ENCODE peak calls at places on chromosomes 3 and 15, in eight cellular contexts. N is upper lobe of left lung, S is spleen, T is suprapubic skin, M is H54, H is breast epithelium, F is K562, X is uterus. E is an unnamed sample.

GRCh38 chr3:31937225-31937624 is 43.8 kb downstream of the OSBPL10 start:
- DNase-seq in F (no peak), S (no peak), X (no peak), N (no peak), T (no peak), M (no peak), H (no peak), E (no peak)

GRCh38 chr3:57105585-57105984 is 45.1 kb downstream of the SPATA12 start:
- DNase-seq in H (no peak), T (no peak), F (no peak), X (no peak), M (no peak), S (no peak), N (no peak), E (no peak)

GRCh38 chr3:74443102-74443501 is 171.4 kb downstream of the CNTN3 start:
- DNase-seq in M (no peak), F (no peak), X (no peak), N (no peak), T (no peak), S (no peak), H (no peak), E (no peak)

GRCh38 chr3:190073264-190073663 is 47.4 kb downstream of the P3H2 start:
- DNase-seq in N (no peak), S (peak), X (no peak), M (no peak), H (no peak), T (no peak), F (no peak), E (no peak)

GRCh38 chr3:172760406-172760805 is 9.9 kb downstream of the ECT2 start:
- DNase-seq in N (no peak), H (no peak), X (no peak), T (no peak), S (no peak), F (no peak), M (no peak), E (no peak)

GRCh38 chr3:70583682-70584081 is 271.2 kb upstream of the MDFIC2 start:
- DNase-seq in N (no peak), X (no peak), F (no peak), T (no peak), S (no peak), H (no peak), M (no peak), E (no peak)

GRCh38 chr3:30548605-30549004 is 57.8 kb upstream of the TGFBR2 start:
- DNase-seq in N (peak), X (no peak), M (no peak), S (no peak), F (peak), H (no peak), T (no peak), E (no peak)

GRCh38 chr15:27592036-27592725 is 506.9 kb downstream of the OCA2 start:
- DNase-seq in S (no peak), M (no peak), T (no peak), N (no peak), H (no peak), F (no peak), X (no peak), E (no peak)

GRCh38 chr3:156792945-156793344 is 33.2 kb upstream of the LEKR1 start:
- DNase-seq in M (no peak), F (no peak), N (no peak), H (no peak), X (no peak), S (no peak), T (no peak), E (no peak)

GRCh38 chr15:73996939-73997338 is 2.4 kb downstream of the PML start:
- DNase-seq in N (no peak), H (no peak), M (no peak), T (peak), S (no peak), F (peak), X (no peak), E (no peak)

GRCh38 chr15:78922527-78922926 is 22.3 kb downstream of the CTSH start:
- DNase-seq in N (no peak), X (no peak), H (no peak), M (no peak), S (no peak), F (no peak), T (no peak), E (no peak)

GRCh38 chr3:170056710-170057454 is 19.1 kb downstream of the GPR160 start:
- DNase-seq in S (no peak), H (no peak), N (no peak), F (no peak), T (no peak), M (no peak), X (no peak), E (no peak)

GRCh38 chr3:40980467-40980866 is 218.8 kb upstream of the CTNNB1 start:
- DNase-seq in M (no peak), H (no peak), X (no peak), S (no peak), T (no peak), N (no peak), F (no peak), E (no peak)

GRCh38 chr15:37093480-37094410 is 6.6 kb downstream of the MEIS2 start:
- DNase-seq in N (no peak), T (no peak), M (peak), H (no peak), S (no peak), X (no peak), F (no peak), E (no peak)

GRCh38 chr3:60277376-60277800 is 973.9 kb downstream of the FHIT start:
- DNase-seq in M (no peak), T (no peak), F (peak), X (no peak), S (no peak), N (no peak), H (no peak), E (no peak)

GRCh38 chr15:40452296-40453090 is 11.7 kb downstream of the BAHD1 start:
- DNase-seq in T (no peak), H (no peak), N (peak), F (no peak), X (no peak), M (no peak), S (no peak), E (no peak)

GRCh38 chr3:127770671-127771370 is 51.5 kb downstream of the MGLL start:
- DNase-seq in X (no peak), M (no peak), N (no peak), H (no peak), T (no peak), F (no peak), S (peak), E (no peak)

GRCh38 chr3:123632161-123632655 is 47.4 kb upstream of the HACD2 start:
- DNase-seq in N (no peak), M (no peak), F (no peak), T (no peak), S (no peak), X (peak), H (peak), E (no peak)

GRCh38 chr15:42037650-42038049 is 16.8 kb upstream of the PLA2G4E start:
- DNase-seq in M (no peak), X (no peak), T (peak), N (no peak), H (no peak), F (no peak), S (no peak), E (no peak)

GRCh38 chr3:129230311-129231019 is 18.9 kb upstream of the COPG1 start:
- DNase-seq in S (no peak), T (no peak), H (no peak), N (no peak), M (peak), X (no peak), F (peak), E (no peak)

GRCh38 chr3:120049881-120050539 is 44.2 kb downstream of the GSK3B start:
- DNase-seq in M (no peak), T (no peak), X (no peak), N (no peak), H (no peak), F (no peak), S (no peak), E (no peak)

GRCh38 chr15:90083954-90084607 is 18.2 kb downstream of the IDH2 start:
- DNase-seq in F (no peak), M (no peak), S (no peak), X (no peak), T (no peak), N (peak), H (no peak), E (no peak)

GRCh38 chr15:37788330-37788729 is 146.1 kb upstream of the TMCO5A start:
- DNase-seq in S (no peak), F (no peak), H (no peak), N (no peak), M (no peak), X (no peak), T (no peak), E (no peak)

GRCh38 chr3:167728176-167728575 is 6.5 kb downstream of the PDCD10 start:
- DNase-seq in M (peak), F (peak), X (no peak), S (no peak), T (no peak), N (no peak), H (no peak), E (no peak)

GRCh38 chr15:40829155-40829554 is 647 bp upstream of the PPP1R14D start:
- DNase-seq in N (no peak), F (no peak), T (no peak), S (no peak), H (peak), X (no peak), M (no peak), E (no peak)

GRCh38 chr3:81643721-81644120 is 117.7 kb downstream of the GBE1 start:
- DNase-seq in T (no peak), H (no peak), N (no peak), S (no peak), X (no peak), F (peak), M (no peak), E (no peak)

GRCh38 chr3:112746675-112747276 is 99.9 kb downstream of the CD200R1L start:
- DNase-seq in S (no peak), T (no peak), F (peak), H (no peak), N (no peak), M (no peak), X (no peak), E (no peak)

GRCh38 chr3:194235160-194235559 is 99.2 kb downstream of the HES1 start:
- DNase-seq in F (peak), T (no peak), X (no peak), H (no peak), M (no peak), N (no peak), S (no peak), E (no peak)

GRCh38 chr15:40982855-40983254 is 29.6 kb downstream of the CHAC1 start:
- DNase-seq in X (no peak), T (no peak), M (peak), H (no peak), S (peak), F (no peak), N (peak), E (no peak)

GRCh38 chr15:75902129-75902557 is 1.5 kb upstream of the FBXO22 start:
- DNase-seq in X (no peak), T (no peak), H (no peak), N (no peak), S (no peak), F (peak), M (no peak), E (no peak)

GRCh38 chr3:78757734-78758133 is 1010.1 kb downstream of the ROBO1 start:
- DNase-seq in X (no peak), H (no peak), N (no peak), S (no peak), M (no peak), T (no peak), F (no peak), E (no peak)
- TF ChIP-seq POLR2A in X (no peak), H (no peak), N (no peak), S (no peak), M (no peak), T (no peak), F (no peak), E (no peak)

GRCh38 chr3:15859507-15860013 is 61.8 kb upstream of the ANKRD28 start:
- DNase-seq in S (peak), M (peak), N (peak), T (peak), X (peak), F (peak), H (peak), E (peak)
- TF ChIP-seq POLR2A in S (no peak), M (no peak), N (no peak), T (no peak), X (peak), F (peak), H (no peak), E (no peak)

GRCh38 chr3:115212615-115213014 is 65.5 kb upstream of the ZBTB20 start:
- DNase-seq in F (no peak), X (no peak), M (no peak), S (no peak), N (no peak), T (no peak), H (no peak), E (no peak)
- TF ChIP-seq POLR2A in F (no peak), X (no peak), M (no peak), S (no peak), N (no peak), T (no peak), H (no peak), E (no peak)

GRCh38 chr3:122055215-122055614 is at the start of gene CD86:
- DNase-seq in S (no peak), H (no peak), M (no peak), F (no peak), T (no peak), X (no peak), N (no peak), E (peak)
- TF ChIP-seq POLR2A in S (peak), H (no peak), M (no peak), F (no peak), T (no peak), X (no peak), N (peak), E (peak)

E was measured in GM12892.